ENCODE peak calls at places on chromosome 6, in five cellular contexts. G is GM10248; E is NCI-H345; Y is stimulated activated CD8-positive, alpha-beta memory T cell treated with anti-CD3 and anti-CD28 coated beads, Interleukin-2, amount 100 ng/mL, for 48 hours; X is cardiac fibroblast. J is an unnamed sample.

GRCh38 chr6:158869010-158869603 is 49.9 kb upstream of the EZR start:
- DNase-seq in X (no peak), Y (no peak), G (no peak), E (no peak), J (no peak)

GRCh38 chr6:30171677-30172471 is 8.5 kb downstream of the TRIM15 start:
- DNase-seq in Y (no peak), G (no peak), X (peak), E (no peak), J (peak)

GRCh38 chr6:50655848-50656453 is 57.4 kb upstream of the TFAP2D start:
- DNase-seq in Y (no peak), X (peak), E (peak), G (peak), J (no peak)

GRCh38 chr6:1535295-1535694 is 74.4 kb upstream of the FOXC1 start:
- DNase-seq in X (peak), Y (no peak), E (no peak), G (no peak), J (no peak)

GRCh38 chr6:142918339-142919042 is 26.5 kb downstream of the HIVEP2 start:
- DNase-seq in Y (no peak), G (no peak), E (no peak), X (no peak), J (no peak)

GRCh38 chr6:114125597-114125996 is 154.6 kb upstream of the HDAC2 start:
- DNase-seq in G (no peak), Y (no peak), X (no peak), E (no peak), J (no peak)

GRCh38 chr6:146582857-146583256 is 15.9 kb upstream of the ADGB start:
- DNase-seq in Y (no peak), E (no peak), X (peak), G (no peak), J (no peak)

GRCh38 chr6:169618526-169619490 is 83.0 kb downstream of the WDR27 start:
- DNase-seq in Y (no peak), X (peak), G (no peak), E (no peak), J (no peak)

GRCh38 chr6:133130863-133131262 is 110.3 kb upstream of the EYA4 start:
- DNase-seq in X (peak), Y (no peak), E (no peak), G (no peak), J (no peak)

GRCh38 chr6:6785163-6785521 is 196.6 kb downstream of the LY86 start:
- DNase-seq in E (no peak), G (no peak), X (peak), Y (no peak), J (no peak)

GRCh38 chr6:3322366-3322890 is 63.7 kb downstream of the PSMG4 start:
- DNase-seq in Y (no peak), G (no peak), E (peak), X (no peak), J (no peak)

GRCh38 chr6:136890986-136891385 is 31.1 kb upstream of the SLC35D3 start:
- DNase-seq in X (no peak), Y (no peak), E (no peak), G (no peak), J (no peak)

GRCh38 chr6:125662301-125662700 is 87.1 kb upstream of the HEY2 start:
- DNase-seq in X (no peak), E (no peak), G (no peak), Y (no peak), J (no peak)

GRCh38 chr6:17869010-17869752 is 118.3 kb downstream of the KIF13A start:
- DNase-seq in G (no peak), X (no peak), Y (no peak), E (no peak), J (no peak)

GRCh38 chr6:66232890-66233289 is 525.9 kb upstream of the EYS start:
- DNase-seq in Y (no peak), E (no peak), G (no peak), X (no peak), J (no peak)

GRCh38 chr6:137550527-137550926 is 56.3 kb upstream of the OLIG3 start:
- DNase-seq in Y (no peak), G (no peak), E (peak), X (no peak), J (peak)

GRCh38 chr6:136783495-136784270 is 8.6 kb downstream of the MAP3K5 start:
- DNase-seq in X (no peak), Y (no peak), E (no peak), G (peak), J (no peak)

GRCh38 chr6:41693866-41694265 is 41.5 kb downstream of the TFEB start:
- DNase-seq in X (no peak), E (no peak), G (no peak), Y (no peak), J (no peak)

GRCh38 chr6:73314577-73315492 is 39.2 kb downstream of the DPPA5 start:
- DNase-seq in Y (no peak), E (no peak), X (no peak), G (no peak), J (no peak)

GRCh38 chr6:149482542-149483261 is 2.1 kb downstream of the ZC3H12D start:
- DNase-seq in E (no peak), X (no peak), Y (no peak), G (no peak), J (no peak)

GRCh38 chr6:134389658-134390057 is 71.7 kb upstream of the SGK1 start:
- DNase-seq in Y (no peak), G (no peak), X (no peak), E (no peak), J (no peak)

GRCh38 chr6:25122001-25122400 is 157.2 kb upstream of the CARMIL1 start:
- DNase-seq in X (peak), G (no peak), Y (no peak), E (no peak), J (no peak)

GRCh38 chr6:4687989-4688947 is 87.9 kb upstream of the CDYL start:
- DNase-seq in G (no peak), Y (no peak), E (no peak), X (peak), J (no peak)

GRCh38 chr6:56536536-56536935 is 106.2 kb downstream of the DST start:
- DNase-seq in E (no peak), Y (no peak), G (no peak), X (no peak), J (no peak)

GRCh38 chr6:73513496-73513854 is 7.4 kb downstream of the EEF1A1 start:
- DNase-seq in Y (no peak), E (no peak), G (no peak), X (no peak), J (no peak)

GRCh38 chr6:53347921-53348435 is 772 bp downstream of the ELOVL5 start:
- DNase-seq in X (peak), G (peak), Y (peak), E (peak), J (peak)

GRCh38 chr6:138622967-138623366 is 123.7 kb upstream of the NHSL1 start:
- DNase-seq in X (peak), E (no peak), Y (no peak), G (no peak), J (no peak)

GRCh38 chr6:7479801-7480266 is 61.6 kb upstream of the DSP start:
- DNase-seq in X (peak), E (no peak), G (no peak), Y (no peak), J (peak)

GRCh38 chr6:117222861-117223260 is 42.5 kb upstream of the VGLL2 start:
- DNase-seq in G (no peak), Y (no peak), E (no peak), X (no peak), J (no peak)

GRCh38 chr6:110618591-110619267 is 142.3 kb upstream of the SLC22A16 start:
- DNase-seq in Y (no peak), G (no peak), E (no peak), X (peak), J (peak)